ENCODE peak calls at places on chromosome 10, in seven cellular contexts. H is H1, I is K562, V is GM12878, W is GM12892, Y is SK-N-SH, X is HepG2. S is an unnamed sample.

GRCh38 chr10:3472705-3473078 is 300.1 kb upstream of the PITRM1 start:
- DNase-seq in H (no peak), I (no peak), V (no peak), W (no peak), Y (no peak), X (no peak), S (no peak)

GRCh38 chr10:15879663-15880062 is 19.4 kb upstream of the MINDY3 start:
- DNase-seq in H (no peak), I (no peak), V (no peak), W (no peak), Y (no peak), X (no peak), S (no peak)

GRCh38 chr10:15158448-15158847 is 10.0 kb downstream of the NMT2 start:
- DNase-seq in H (no peak), I (no peak), V (no peak), W (no peak), Y (no peak), X (no peak), S (no peak)

GRCh38 chr10:24307696-24308476 is 98.9 kb downstream of the KIAA1217 start:
- DNase-seq in H (no peak), I (no peak), V (no peak), W (no peak), Y (no peak), X (no peak), S (no peak)

GRCh38 chr10:112261281-112261822 is 21.8 kb upstream of the TECTB start:
- DNase-seq in H (no peak), I (peak; percentile 10), V (no peak), W (no peak), Y (no peak), X (peak; percentile 100), S (no peak)

GRCh38 chr10:78589687-78590086 is 479.1 kb upstream of the ZMIZ1 start:
- DNase-seq in H (no peak), I (no peak), V (no peak), W (no peak), Y (no peak), X (peak; percentile 87), S (no peak)

GRCh38 chr10:126521354-126521753 is 133.1 kb upstream of the ADAM12 start:
- DNase-seq in H (no peak), I (no peak), V (no peak), W (no peak), Y (no peak), X (peak; percentile 62), S (no peak)

GRCh38 chr10:44161196-44161595 is 223.7 kb downstream of the CXCL12 start:
- DNase-seq in H (no peak), I (no peak), V (no peak), W (no peak), Y (no peak), X (no peak), S (no peak)

GRCh38 chr10:69728335-69728861 is 73.3 kb upstream of the COL13A1 start:
- DNase-seq in H (peak; percentile 33), I (no peak), V (no peak), W (no peak), Y (peak; percentile 66), X (no peak), S (no peak)

GRCh38 chr10:62924344-62924748 is 108.2 kb upstream of the EGR2 start:
- DNase-seq in H (peak; percentile 57), I (peak; percentile 19), V (no peak), W (peak; percentile 15), Y (peak; percentile 23), X (no peak), S (no peak)

GRCh38 chr10:123561145-123561448 is 105.1 kb upstream of the GPR26 start:
- DNase-seq in H (no peak), I (no peak), V (no peak), W (no peak), Y (no peak), X (no peak), S (no peak)

GRCh38 chr10:124045794-124046355 is 47.5 kb downstream of the CHST15 start:
- DNase-seq in H (no peak), I (no peak), V (no peak), W (no peak), Y (no peak), X (no peak), S (no peak)

GRCh38 chr10:131160219-131160875 is 151.2 kb downstream of the TCERG1L start:
- DNase-seq in H (no peak), I (no peak), V (no peak), W (no peak), Y (no peak), X (no peak), S (no peak)

GRCh38 chr10:126592901-126593300 is 77.6 kb downstream of the C10orf90 start:
- DNase-seq in H (no peak), I (no peak), V (no peak), W (no peak), Y (no peak), X (no peak), S (no peak)

GRCh38 chr10:15737635-15738034 is 17.9 kb upstream of the ITGA8 start:
- DNase-seq in H (no peak), I (peak; percentile 7), V (no peak), W (no peak), Y (no peak), X (no peak), S (no peak)

GRCh38 chr10:119189811-119190282 is 11.2 kb upstream of the PRDX3 start:
- DNase-seq in H (no peak), I (peak; percentile 60), V (no peak), W (no peak), Y (no peak), X (peak; percentile 71), S (no peak)
- TF ChIP-seq TAF1 in H (no peak), I (no peak), V (no peak), W (no peak), Y (no peak), X (no peak), S (no peak)

GRCh38 chr10:26780106-26780792 is 80.5 kb downstream of the ABI1 start:
- DNase-seq in H (no peak), I (no peak), V (no peak), W (no peak), Y (no peak), X (no peak), S (no peak)

GRCh38 chr10:26779176-26779860 is 81.4 kb downstream of the ABI1 start:
- DNase-seq in H (no peak), I (peak; percentile 18), V (no peak), W (no peak), Y (no peak), X (no peak), S (no peak)

GRCh38 chr10:26777686-26778085 is 80.2 kb downstream of the PDSS1 start:
- DNase-seq in H (no peak), I (no peak), V (no peak), W (no peak), Y (no peak), X (no peak), S (no peak)

GRCh38 chr10:26781797-26782196 is 79.0 kb downstream of the ABI1 start:
- DNase-seq in H (no peak), I (no peak), V (no peak), W (no peak), Y (no peak), X (no peak), S (no peak)

DNA sequence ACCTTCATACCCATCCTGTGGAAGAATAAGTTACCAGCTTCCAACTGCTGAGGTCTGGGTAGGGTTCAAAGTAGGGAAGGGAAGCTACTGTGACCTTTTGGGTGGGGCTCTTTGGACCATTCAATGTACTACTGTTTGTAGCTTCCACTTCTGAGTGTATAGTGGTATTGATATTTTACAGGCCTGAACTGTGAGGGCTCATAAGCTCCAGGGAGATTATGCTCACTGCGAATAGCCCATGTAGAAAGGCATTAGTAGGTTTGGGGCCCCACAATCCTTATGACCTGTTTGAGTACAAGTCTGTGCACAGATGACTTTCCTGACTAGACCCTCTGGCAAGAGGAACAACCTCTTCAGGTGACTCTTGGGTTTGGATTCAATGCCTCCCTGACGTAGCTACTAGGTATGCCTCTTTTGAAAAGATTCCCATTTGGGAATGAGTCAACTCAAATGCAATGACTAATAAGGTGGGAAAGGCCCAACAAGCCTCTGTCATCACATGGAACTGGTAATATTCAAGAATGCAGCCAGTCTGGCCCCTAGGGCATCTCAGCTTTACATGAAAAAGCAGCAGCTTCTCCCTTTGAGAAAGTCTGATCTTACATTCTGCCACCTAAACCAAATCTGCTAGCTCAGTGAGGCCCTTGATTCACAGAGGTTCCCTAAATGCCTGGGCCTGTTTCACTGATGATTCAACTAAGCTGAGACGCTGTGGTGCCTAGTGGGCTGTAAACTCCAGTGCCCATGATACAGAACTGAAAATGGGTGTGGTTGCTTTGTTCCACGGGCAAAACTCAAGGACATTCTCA is 79.8 kb downstream of the ABI1 start:
- DNase-seq in H (peak; percentile 33), I (no peak), V (peak; percentile 69), W (no peak), Y (no peak), X (no peak), S (no peak)
- TF ChIP-seq TAF1 in H (no peak), I (no peak), V (no peak), W (no peak), Y (peak; percentile 18), X (no peak), S (no peak)

DNA sequence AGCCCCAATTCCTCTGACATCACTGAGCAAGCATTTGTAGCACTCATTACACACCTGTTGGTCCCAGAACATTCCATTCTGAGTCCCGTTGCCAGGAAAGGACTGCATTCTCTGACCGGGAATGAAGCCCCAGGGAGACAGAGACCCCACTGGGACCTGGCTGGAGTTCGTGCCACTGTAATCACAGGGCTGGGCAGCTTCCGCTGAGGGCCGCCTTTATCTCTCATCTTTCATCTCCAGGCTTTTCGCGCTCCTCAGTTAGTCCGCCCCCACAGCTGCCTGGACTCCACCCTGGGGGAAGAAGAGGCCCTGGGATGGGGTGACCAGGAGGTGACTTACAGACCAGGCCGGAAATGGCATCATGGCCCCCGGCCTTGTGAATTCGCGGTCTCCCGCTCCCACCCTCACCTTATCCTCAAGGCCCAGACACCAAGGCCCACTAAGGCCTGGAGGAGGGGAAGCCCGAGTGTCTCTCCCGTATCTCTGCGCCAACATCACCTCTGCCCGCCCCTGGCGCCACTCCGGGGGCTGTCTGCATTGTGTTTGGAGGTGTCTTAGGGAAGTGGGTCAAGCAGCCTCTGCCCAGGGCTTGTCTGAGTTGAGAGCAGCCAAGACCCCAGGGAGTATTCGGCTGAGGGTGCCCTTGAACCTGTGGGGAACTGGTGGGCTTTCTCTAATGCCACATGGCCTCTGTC is 75.4 kb downstream of the PROSER2 start:
- DNase-seq in H (no peak), I (peak; percentile 98), V (no peak), W (no peak), Y (peak; percentile 63), X (peak; percentile 89), S (no peak)
- TF ChIP-seq TAF1 in H (no peak), I (peak; percentile 82), V (no peak), W (no peak), Y (no peak), X (no peak), S (no peak)

GRCh38 chr10:71036279-71036535 is 147.8 kb upstream of the PCBD1 start:
- DNase-seq in H (no peak), I (no peak), V (no peak), W (no peak), Y (peak; percentile 69), X (no peak), S (no peak)

GRCh38 chr10:71038234-71038633 is 149.9 kb upstream of the PCBD1 start:
- DNase-seq in H (no peak), I (no peak), V (no peak), W (no peak), Y (no peak), X (no peak), S (no peak)

GRCh38 chr10:71035511-71036278 is 147.3 kb upstream of the PCBD1 start:
- DNase-seq in H (no peak), I (no peak), V (no peak), W (no peak), Y (peak; percentile 73), X (no peak), S (no peak)

GRCh38 chr10:71038921-71039320 is 150.6 kb upstream of the PCBD1 start:
- DNase-seq in H (no peak), I (no peak), V (no peak), W (no peak), Y (no peak), X (no peak), S (no peak)

GRCh38 chr10:71036586-71036985 is 148.2 kb upstream of the PCBD1 start:
- DNase-seq in H (no peak), I (no peak), V (no peak), W (no peak), Y (no peak), X (no peak), S (no peak)
- TF ChIP-seq TAF1 in H (no peak), I (no peak), V (no peak), W (no peak), Y (no peak), X (no peak), S (no peak)